ENCODE peak calls at places on chromosomes 6 and 20, in six cellular contexts. K is neural crest cell, T is SK-N-SH, B is fibroblast of mammary gland, G is RWPE1, V is left ventricle myocardium inferior. R is an unnamed sample.

GRCh38 chr6:85676086-85676729 is 33.5 kb upstream of the SYNCRIP start:
- DNase-seq in K (no peak), T (no peak), B (peak), G (no peak), V (no peak), R (no peak)

GRCh38 chr6:145028144-145028818 is 707.0 kb downstream of the EPM2A start:
- DNase-seq in K (no peak), T (peak), B (peak), G (peak), V (no peak), R (no peak)

GRCh38 chr6:39068391-39068790 is 19.8 kb downstream of the GLP1R start:
- DNase-seq in K (no peak), T (no peak), B (no peak), G (no peak), V (no peak), R (no peak)

GRCh38 chr6:73985891-73986290 is 289.9 kb downstream of the CD109 start:
- DNase-seq in K (no peak), T (no peak), B (peak), G (peak), V (no peak), R (no peak)

GRCh38 chr6:33667072-33667471 is 44.4 kb downstream of the UQCC2 start:
- DNase-seq in K (no peak), T (no peak), B (no peak), G (no peak), V (no peak), R (no peak)

GRCh38 chr6:209432-210103 is 82.7 kb upstream of the DUSP22 start:
- DNase-seq in K (no peak), T (no peak), B (no peak), G (no peak), V (no peak), R (no peak)

GRCh38 chr6:170062904-170063220 is 228.0 kb downstream of the DLL1 start:
- DNase-seq in K (no peak), T (no peak), B (no peak), G (no peak), V (no peak), R (no peak)

GRCh38 chr6:41191569-41191968 is 9.4 kb downstream of the TREML2 start:
- DNase-seq in K (peak), T (peak), B (peak), G (no peak), V (peak), R (peak)

GRCh38 chr6:6968357-6968730 is 139.4 kb upstream of the RREB1 start:
- DNase-seq in K (no peak), T (no peak), B (no peak), G (no peak), V (no peak), R (no peak)

GRCh38 chr20:1266167-1266973 is at the start of gene SNPH:
- DNase-seq in K (peak), T (peak), B (peak), G (peak), V (peak), R (peak)

GRCh38 chr6:53986721-53987526 is 124.3 kb upstream of the MLIP start:
- DNase-seq in K (no peak), T (peak), B (peak), G (no peak), V (no peak), R (peak)

GRCh38 chr6:168926306-168926705 is 327.3 kb downstream of the THBS2 start:
- DNase-seq in K (no peak), T (no peak), B (no peak), G (no peak), V (no peak), R (no peak)

GRCh38 chr6:31834704-31835375 is 7.3 kb downstream of the HSPA1B start:
- DNase-seq in K (peak), T (peak), B (no peak), G (peak), V (peak), R (peak)

GRCh38 chr6:11328613-11329247 is 96.3 kb upstream of the NEDD9 start:
- DNase-seq in K (no peak), T (no peak), B (peak), G (no peak), V (no peak), R (no peak)

GRCh38 chr20:24842591-24843442 is 106.3 kb upstream of the CST7 start:
- DNase-seq in K (no peak), T (no peak), B (no peak), G (no peak), V (no peak), R (no peak)

GRCh38 chr20:4195499-4195898 is 180.1 kb upstream of the RNF24 start:
- DNase-seq in K (peak), T (peak), B (peak), G (peak), V (no peak), R (peak)

DNA sequence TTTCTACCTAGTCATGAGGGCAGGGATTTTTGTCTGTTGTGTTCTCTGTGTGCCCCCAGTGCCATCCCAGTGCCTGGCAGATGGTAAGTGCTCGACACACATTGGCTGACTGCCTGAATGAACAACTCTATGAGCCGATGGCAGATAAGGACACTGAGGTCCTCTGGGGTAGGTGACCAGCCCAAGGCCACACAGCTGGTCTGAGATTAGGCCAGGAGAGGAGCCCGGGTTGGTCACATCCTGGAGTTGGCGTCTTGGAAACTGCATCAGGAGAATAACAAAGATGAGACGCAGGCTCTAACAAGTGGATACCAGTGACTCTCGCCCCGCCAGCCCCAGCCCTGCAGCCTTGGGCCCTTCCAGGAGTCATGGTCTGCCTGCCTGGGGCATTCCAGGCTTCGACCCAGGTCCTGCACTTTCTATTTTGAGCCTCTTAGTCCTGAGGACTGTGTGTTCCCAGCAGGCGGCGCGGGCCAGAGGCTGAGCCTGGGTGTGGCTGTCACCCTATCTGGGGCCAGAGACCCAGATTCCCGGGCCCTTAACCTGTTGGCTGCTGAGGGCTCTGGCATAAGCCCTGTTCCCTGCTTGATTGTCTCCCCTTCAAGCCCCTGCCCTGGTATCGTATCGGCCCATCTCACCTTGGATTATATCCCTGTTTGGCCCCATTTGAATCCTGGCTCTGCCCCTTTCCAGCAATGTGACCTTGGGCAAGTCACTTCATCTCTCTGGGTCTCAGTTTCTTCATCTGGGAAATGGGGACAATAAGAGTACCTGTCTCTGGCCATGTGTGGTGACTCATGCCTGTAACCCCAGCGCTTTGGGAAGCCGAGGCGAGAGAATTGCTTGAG is 88.3 kb downstream of the CEBPB start:
- DNase-seq in K (no peak), T (no peak), B (peak), G (peak), V (peak), R (no peak)
- TF ChIP-seq CTCF in K (no peak), T (no peak), B (peak), G (no peak), V (peak), R (no peak)

GRCh38 chr6:63927538-63927937 is 291.9 kb downstream of the PHF3 start:
- DNase-seq in K (no peak), T (no peak), B (no peak), G (no peak), V (no peak), R (no peak)
- TF ChIP-seq CTCF in K (no peak), T (no peak), B (no peak), G (no peak), V (no peak), R (no peak)

GRCh38 chr20:38601216-38602184 is at the start of gene ARHGAP40:
- DNase-seq in K (no peak), T (peak), B (peak), G (peak), V (no peak), R (peak)

GRCh38 chr20:38600057-38600456 is 1.6 kb upstream of the ARHGAP40 start:
- DNase-seq in K (no peak), T (no peak), B (no peak), G (no peak), V (no peak), R (no peak)

GRCh38 chr20:38603286-38603685 is 1.7 kb downstream of the ARHGAP40 start:
- DNase-seq in K (no peak), T (no peak), B (no peak), G (no peak), V (no peak), R (no peak)

GRCh38 chr20:38602185-38602581 is 574 bp downstream of the ARHGAP40 start:
- DNase-seq in K (no peak), T (no peak), B (no peak), G (no peak), V (no peak), R (no peak)

GRCh38 chr20:38599410-38599882 is 2.2 kb upstream of the ARHGAP40 start:
- DNase-seq in K (no peak), T (peak), B (no peak), G (peak), V (peak), R (no peak)
- TF ChIP-seq CTCF in K (no peak), T (no peak), B (no peak), G (no peak), V (no peak), R (no peak)

GRCh38 chr6:111565316-111566221 is 40.1 kb downstream of the TRAF3IP2 start:
- DNase-seq in K (no peak), T (no peak), B (no peak), G (no peak), V (no peak), R (no peak)
- TF ChIP-seq CTCF in K (no peak), T (no peak), B (no peak), G (no peak), V (no peak), R (no peak)

GRCh38 chr6:16403831-16404230 is 165.4 kb downstream of the GMPR start:
- DNase-seq in K (no peak), T (no peak), B (no peak), G (peak), V (no peak), R (no peak)
- TF ChIP-seq CTCF in K (no peak), T (peak), B (peak), G (peak), V (no peak), R (no peak)

DNA sequence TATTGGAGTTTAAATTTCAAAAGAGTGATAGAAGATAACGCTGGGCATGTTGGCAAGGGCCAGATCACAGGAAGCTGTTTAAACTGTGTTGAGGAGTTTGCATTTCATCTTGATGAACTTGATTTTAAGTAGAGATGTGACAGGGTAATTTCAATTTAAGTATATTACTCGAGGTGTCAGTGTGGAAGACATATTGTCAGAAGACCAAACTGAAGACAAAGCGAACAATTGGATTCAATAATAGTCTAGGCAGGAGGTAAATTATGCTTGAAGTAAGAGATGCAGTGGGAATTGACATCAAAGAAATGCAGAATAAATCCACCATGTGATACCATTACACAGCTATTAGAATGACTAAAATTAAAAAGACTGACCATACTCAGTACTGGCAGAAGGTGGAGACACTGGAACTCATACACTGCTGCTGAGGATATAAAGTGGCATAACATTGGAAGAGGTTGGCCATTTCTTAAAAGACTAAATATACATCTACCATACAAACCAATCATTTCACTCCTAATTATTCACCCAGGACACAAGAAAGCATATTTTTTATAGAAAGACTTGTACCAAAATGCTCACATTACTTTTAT is 240.8 kb downstream of the ARHGAP18 start:
- DNase-seq in K (no peak), T (no peak), B (peak), G (no peak), V (no peak), R (no peak)
- TF ChIP-seq CTCF in K (no peak), T (peak), B (peak), G (no peak), V (no peak), R (no peak)

DNA sequence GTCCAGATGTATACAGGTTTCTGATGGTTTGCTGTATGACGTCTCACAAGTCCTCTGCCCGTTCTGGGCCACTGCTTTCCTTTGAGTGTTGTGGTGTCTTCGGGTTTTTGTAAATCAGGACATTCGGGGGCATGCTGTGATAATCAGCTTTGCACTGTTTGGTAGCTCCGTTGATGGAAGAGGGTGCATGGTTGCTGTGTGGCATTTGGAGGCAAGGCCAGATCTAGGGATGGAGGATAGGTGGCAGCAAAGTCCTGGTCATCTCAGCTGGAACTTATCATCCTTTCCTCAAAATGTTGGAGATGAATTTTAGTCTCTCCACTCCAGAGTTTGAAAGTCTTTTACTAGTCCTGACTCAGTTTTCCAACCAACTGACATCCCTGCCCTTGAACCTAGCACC is 91.0 kb downstream of the SCP2D1 start:
- DNase-seq in K (no peak), T (no peak), B (no peak), G (peak), V (no peak), R (no peak)
- TF ChIP-seq CTCF in K (no peak), T (peak), B (no peak), G (no peak), V (peak), R (no peak)

DNA sequence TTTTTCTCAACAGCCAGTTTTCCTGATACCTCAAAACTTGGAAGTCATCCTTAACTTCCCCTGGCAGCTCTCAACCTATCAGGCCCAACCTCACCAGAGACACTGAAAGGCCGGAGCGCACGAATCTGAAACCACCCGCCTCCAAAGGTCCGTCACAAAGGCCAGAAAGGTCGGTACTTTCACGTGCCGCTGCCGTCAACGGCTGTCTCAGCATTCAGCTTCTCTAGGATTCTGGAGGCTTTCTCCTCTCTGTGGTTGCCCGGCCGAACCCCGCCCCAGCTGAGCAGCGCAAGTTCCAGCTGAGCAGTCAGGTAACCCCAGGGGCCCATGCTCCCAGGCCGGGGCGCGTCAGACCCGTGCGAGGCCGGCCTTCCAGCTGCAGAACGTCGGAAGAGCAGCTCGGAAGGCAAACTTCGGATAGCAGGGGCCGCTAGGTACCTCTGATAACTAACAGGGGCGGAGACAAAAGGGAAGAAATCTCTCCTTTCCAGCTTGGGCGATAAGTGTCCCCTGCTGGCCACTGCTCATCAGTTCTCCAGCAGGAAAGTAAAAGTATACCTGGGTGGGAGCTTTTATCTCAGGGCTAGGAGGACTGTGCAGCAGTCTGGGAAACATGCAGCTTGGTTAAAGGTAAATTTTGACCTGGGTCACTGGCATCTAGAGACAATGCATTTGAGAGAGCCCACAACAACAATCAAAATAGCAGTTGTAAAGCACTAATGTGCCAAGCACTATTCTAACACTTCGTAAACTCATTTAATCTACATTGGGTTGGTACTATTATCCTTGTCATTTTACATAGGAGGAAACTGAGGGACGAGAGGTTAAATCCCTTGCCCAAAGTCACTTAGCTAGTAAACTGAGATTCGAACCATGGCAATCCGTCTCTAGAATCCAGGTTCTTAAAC is 16.1 kb downstream of the ZSCAN12 start:
- DNase-seq in K (peak), T (peak), B (peak), G (peak), V (peak), R (peak)
- TF ChIP-seq CTCF in K (peak), T (peak), B (peak), G (peak), V (peak), R (peak)

GRCh38 chr6:42891199-42891722 is 11.8 kb downstream of the RPL7L1 start:
- DNase-seq in K (no peak), T (no peak), B (no peak), G (no peak), V (no peak), R (no peak)

GRCh38 chr6:42889815-42890214 is 10.4 kb downstream of the RPL7L1 start:
- DNase-seq in K (no peak), T (no peak), B (peak), G (no peak), V (no peak), R (no peak)

GRCh38 chr6:42896178-42896719 is 16.8 kb downstream of the RPL7L1 start:
- DNase-seq in K (no peak), T (no peak), B (no peak), G (no peak), V (no peak), R (no peak)

GRCh38 chr6:42885702-42886101 is 6.3 kb downstream of the RPL7L1 start:
- DNase-seq in K (no peak), T (no peak), B (no peak), G (no peak), V (no peak), R (no peak)

GRCh38 chr6:42890311-42891198 is 11.1 kb downstream of the RPL7L1 start:
- DNase-seq in K (peak), T (peak), B (peak), G (peak), V (peak), R (peak)
- TF ChIP-seq CTCF in K (no peak), T (no peak), B (no peak), G (no peak), V (no peak), R (no peak)

GRCh38 chr6:5174756-5175155 is 86.0 kb downstream of the LYRM4 start:
- DNase-seq in K (no peak), T (no peak), B (no peak), G (no peak), V (no peak), R (no peak)

GRCh38 chr6:5172057-5172683 is 87.0 kb downstream of the PPP1R3G start:
- DNase-seq in K (no peak), T (no peak), B (no peak), G (no peak), V (no peak), R (peak)

GRCh38 chr6:5173862-5174643 is 86.7 kb downstream of the LYRM4 start:
- DNase-seq in K (no peak), T (no peak), B (no peak), G (no peak), V (no peak), R (no peak)

GRCh38 chr6:5175635-5176034 is 85.1 kb downstream of the LYRM4 start:
- DNase-seq in K (no peak), T (no peak), B (no peak), G (no peak), V (no peak), R (no peak)

GRCh38 chr6:5175195-5175594 is 85.6 kb downstream of the LYRM4 start:
- DNase-seq in K (peak), T (no peak), B (peak), G (no peak), V (no peak), R (peak)
- TF ChIP-seq CTCF in K (peak), T (peak), B (peak), G (no peak), V (peak), R (peak)